ENCODE peak calls at places on chromosomes 6 and 20, in nine cellular contexts. O, K, E, C, N, W, F, M and U are unnamed samples.
A peak's percentile ranks its signal among the peaks of the same experiment; 100 is the strongest.

GRCh38 chr6:31739639-31740396 is at the start of gene MSH5:
- DNase-seq in E (peak; percentile 97), F (peak; percentile 97), W (peak; percentile 95), M (peak; percentile 98), N (peak; percentile 99), C (peak; percentile 96), K (peak; percentile 98), O (peak; percentile 99), U (peak; percentile 99)

GRCh38 chr6:116444092-116444491 is 17.1 kb upstream of the CALHM6 start:
- DNase-seq in M (no peak), F (no peak), C (no peak), O (peak; percentile 28), N (peak; percentile 41), E (no peak), W (no peak), K (no peak), U (peak; percentile 45)

GRCh38 chr6:121691126-121691540 is 255.7 kb downstream of the GJA1 start:
- DNase-seq in K (no peak), M (no peak), W (no peak), E (no peak), N (no peak), F (no peak), C (no peak), O (no peak), U (no peak)

GRCh38 chr20:30598460-30599230 is 658.8 kb upstream of the DEFB115 start:
- DNase-seq in O (no peak), W (no peak), M (no peak), F (no peak), C (no peak), N (no peak), E (no peak), K (no peak), U (no peak)

GRCh38 chr20:49187330-49188100 is 619 bp downstream of the STAU1 start:
- DNase-seq in C (peak; percentile 28), F (peak; percentile 13), M (peak; percentile 32), N (no peak), E (no peak), O (no peak), K (peak; percentile 24), W (no peak), U (peak; percentile 18)

GRCh38 chr20:815914-816606 is 17.5 kb upstream of the FAM110A start:
- DNase-seq in F (peak; percentile 48), E (peak; percentile 78), N (peak; percentile 30), W (no peak), C (peak; percentile 38), O (peak; percentile 29), M (peak; percentile 38), K (peak; percentile 33), U (peak; percentile 58)

GRCh38 chr6:163226181-163226835 is 188.2 kb upstream of the QKI start:
- DNase-seq in K (no peak), O (peak; percentile 54), W (no peak), E (no peak), C (no peak), M (no peak), N (no peak), F (no peak), U (no peak)

GRCh38 chr6:14635933-14636599 is 518.5 kb downstream of the CD83 start:
- DNase-seq in F (peak; percentile 31), W (no peak), C (no peak), M (no peak), E (no peak), K (no peak), N (no peak), O (no peak), U (no peak)

GRCh38 chr20:1402149-1402548 is 9.3 kb upstream of the FKBP1A start:
- DNase-seq in W (no peak), O (no peak), C (no peak), K (no peak), F (no peak), M (no peak), E (no peak), N (peak; percentile 85), U (no peak)

GRCh38 chr6:73309784-73310502 is 44.1 kb downstream of the DPPA5 start:
- DNase-seq in O (peak; percentile 49), K (peak; percentile 30), M (no peak), E (peak; percentile 68), C (peak; percentile 35), W (peak; percentile 18), N (peak; percentile 44), F (peak; percentile 45), U (peak; percentile 48)

GRCh38 chr6:169253745-169254238 is at the start of gene THBS2:
- DNase-seq in F (no peak), C (no peak), O (peak; percentile 90), N (peak; percentile 93), W (no peak), M (no peak), E (peak; percentile 62), K (peak; percentile 60), U (no peak)

GRCh38 chr20:4451487-4451886 is 270.2 kb upstream of the PRND start:
- DNase-seq in K (no peak), E (no peak), N (no peak), O (no peak), F (no peak), W (no peak), M (no peak), C (no peak), U (no peak)

GRCh38 chr6:9766240-9766915 is 648.5 kb downstream of the TFAP2A start:
- DNase-seq in N (peak; percentile 30), E (no peak), O (peak; percentile 9), M (no peak), F (no peak), C (no peak), W (no peak), K (no peak), U (peak; percentile 3)

GRCh38 chr6:138044972-138045371 is 62.2 kb downstream of the PERP start:
- DNase-seq in C (no peak), W (no peak), M (no peak), N (no peak), K (no peak), E (no peak), O (no peak), F (no peak), U (no peak)